ENCODE peak calls at places on chromosome 3, in seven cellular contexts. K is fibroblast of lung; S is GM23338; Z is prostate gland; I is SIG-M5; G is NCI-H1092 treated with DMSO at 0.1 percent for 48 hours; B is stimulated activated CD4-positive, alpha-beta T cell treated with anti-CD3 and anti-CD28 coated beads, Interleukin-2, amount 100 ng/mL, for 24 hours. U is an unnamed sample.

GRCh38 chr3:42262525-42262924 is 3.5 kb downstream of the CCK start:
- DNase-seq in Z (no peak), S (no peak), I (no peak), B (no peak), G (no peak), K (peak), U (no peak)

GRCh38 chr3:39281533-39281932 is 1.7 kb upstream of the CX3CR1 start:
- DNase-seq in K (no peak), I (no peak), G (no peak), S (no peak), Z (no peak), B (no peak), U (no peak)

GRCh38 chr3:42749025-42749752 is 23.9 kb downstream of the CCDC13 start:
- DNase-seq in K (no peak), G (no peak), Z (no peak), B (no peak), I (no peak), S (no peak), U (no peak)

GRCh38 chr3:42651248-42652091 is 2.0 kb upstream of the ZBTB47 start:
- DNase-seq in G (no peak), K (peak), S (no peak), I (no peak), Z (no peak), B (no peak), U (no peak)

GRCh38 chr3:113660901-113661300 is 35.5 kb downstream of the USF3 start:
- DNase-seq in Z (no peak), S (no peak), I (no peak), G (no peak), B (no peak), K (peak), U (no peak)

GRCh38 chr3:179945569-179945968 is 91.2 kb downstream of the PEX5L start:
- DNase-seq in B (no peak), G (no peak), K (no peak), Z (no peak), S (no peak), I (no peak), U (no peak)

GRCh38 chr3:195249057-195249770 is 21.7 kb downstream of the XXYLT1 start:
- DNase-seq in B (no peak), S (no peak), K (no peak), G (no peak), I (no peak), Z (no peak), U (no peak)

GRCh38 chr3:191743283-191743682 is 282.3 kb downstream of the PYDC2 start:
- DNase-seq in G (no peak), S (no peak), Z (no peak), K (no peak), I (no peak), B (no peak), U (no peak)

GRCh38 chr3:57221883-57222282 is 5.6 kb upstream of the APPL1 start:
- DNase-seq in G (peak), I (no peak), S (peak), K (peak), Z (no peak), B (no peak), U (no peak)

GRCh38 chr3:189941679-189942078 is 179.0 kb downstream of the P3H2 start:
- DNase-seq in I (no peak), B (no peak), G (peak), S (no peak), Z (no peak), K (peak), U (no peak)

GRCh38 chr3:48765376-48765775 is 48.4 kb upstream of the IP6K2 start:
- DNase-seq in G (peak), B (no peak), I (no peak), Z (peak), S (peak), K (peak), U (no peak)

GRCh38 chr3:107794664-107795443 is 272.1 kb downstream of the BBX start:
- DNase-seq in I (no peak), K (peak), Z (no peak), S (peak), B (no peak), G (no peak), U (no peak)

GRCh38 chr3:97949110-97949485 is 23.1 kb downstream of the RIOX2 start:
- DNase-seq in Z (no peak), B (no peak), G (no peak), S (no peak), K (no peak), I (no peak), U (no peak)

GRCh38 chr3:132117642-132118041 is 82.8 kb upstream of the CPNE4 start:
- DNase-seq in I (no peak), S (no peak), K (no peak), G (no peak), Z (no peak), B (no peak), U (no peak)

GRCh38 chr3:20060924-20061323 is 20.7 kb downstream of the KAT2B start:
- DNase-seq in G (no peak), K (peak), S (no peak), Z (no peak), I (peak), B (no peak), U (no peak)